ENCODE peak calls at places on chromosomes 6 and 20, in six cellular contexts. One of them, this sample, is unnamed.

GRCh38 chr6:52557389-52558265 is 19.2 kb downstream of the TRAM2 start:
- DNase-seq in osteoblast: peak; percentile 22
- DNase-seq in osteocyte: no peak
- DNase-seq in IMR-90: peak; percentile 71
- DNase-seq in GM12865: no peak
- DNase-seq in GM12864: no peak
- DNase-seq in this sample: no peak

GRCh38 chr20:1334761-1335160 is 5.8 kb upstream of the SDCBP2 start:
- DNase-seq in IMR-90: no peak
- DNase-seq in GM12865: peak; percentile 37
- DNase-seq in GM12864: no peak
- DNase-seq in osteocyte: peak; percentile 53
- DNase-seq in osteoblast: peak; percentile 14
- DNase-seq in this sample: no peak

GRCh38 chr20:64129146-64129782 is 21.9 kb upstream of the NPBWR2 start:
- DNase-seq in GM12864: no peak
- DNase-seq in osteoblast: peak; percentile 26
- DNase-seq in GM12865: no peak
- DNase-seq in IMR-90: no peak
- DNase-seq in osteocyte: no peak
- DNase-seq in this sample: no peak

GRCh38 chr6:35258336-35258735 is 1.2 kb upstream of the ZNF76 start:
- DNase-seq in osteocyte: no peak
- DNase-seq in GM12864: no peak
- DNase-seq in GM12865: no peak
- DNase-seq in IMR-90: no peak
- DNase-seq in osteoblast: peak; percentile 80
- DNase-seq in this sample: no peak

GRCh38 chr6:138397128-138397814 is 6.8 kb upstream of the HEBP2 start:
- DNase-seq in osteocyte: no peak
- DNase-seq in IMR-90: peak; percentile 32
- DNase-seq in osteoblast: no peak
- DNase-seq in GM12864: no peak
- DNase-seq in GM12865: no peak
- DNase-seq in this sample: no peak

GRCh38 chr20:6765469-6766058 is 1.9 kb upstream of the BMP2 start:
- DNase-seq in osteocyte: no peak
- DNase-seq in IMR-90: peak; percentile 61
- DNase-seq in osteoblast: peak; percentile 73
- DNase-seq in GM12864: no peak
- DNase-seq in GM12865: peak; percentile 54
- DNase-seq in this sample: no peak

GRCh38 chr6:90214461-90214860 is 82.2 kb downstream of the BACH2 start:
- DNase-seq in osteocyte: no peak
- DNase-seq in GM12864: no peak
- DNase-seq in IMR-90: no peak
- DNase-seq in GM12865: peak; percentile 5
- DNase-seq in osteoblast: no peak
- DNase-seq in this sample: no peak

GRCh38 chr6:48564036-48564820 is 453.2 kb upstream of the PTCHD4 start:
- DNase-seq in IMR-90: no peak
- DNase-seq in GM12864: no peak
- DNase-seq in osteoblast: no peak
- DNase-seq in osteocyte: no peak
- DNase-seq in GM12865: no peak
- DNase-seq in this sample: no peak

GRCh38 chr6:146090474-146090873 is 61.6 kb downstream of the GRM1 start:
- DNase-seq in IMR-90: no peak
- DNase-seq in GM12864: no peak
- DNase-seq in osteoblast: no peak
- DNase-seq in osteocyte: no peak
- DNase-seq in GM12865: no peak
- DNase-seq in this sample: no peak

GRCh38 chr6:43695078-43695966 is 7.7 kb upstream of the MRPS18A start:
- DNase-seq in IMR-90: no peak
- DNase-seq in osteoblast: no peak
- DNase-seq in GM12864: no peak
- DNase-seq in osteocyte: no peak
- DNase-seq in GM12865: no peak
- DNase-seq in this sample: no peak

GRCh38 chr20:63979221-63979548 is 257 bp downstream of the SAMD10 start:
- DNase-seq in osteocyte: no peak
- DNase-seq in osteoblast: no peak
- DNase-seq in IMR-90: no peak
- DNase-seq in GM12864: no peak
- DNase-seq in GM12865: no peak
- DNase-seq in this sample: no peak

GRCh38 chr6:10414766-10415592 is at the start of gene TFAP2A:
- DNase-seq in GM12865: no peak
- DNase-seq in osteocyte: no peak
- DNase-seq in osteoblast: peak; percentile 94
- DNase-seq in IMR-90: peak; percentile 56
- DNase-seq in GM12864: no peak
- DNase-seq in this sample: no peak

GRCh38 chr6:130306377-130306776 is 59.4 kb upstream of the TMEM200A start:
- DNase-seq in osteoblast: no peak
- DNase-seq in osteocyte: no peak
- DNase-seq in GM12865: no peak
- DNase-seq in IMR-90: peak; percentile 17
- DNase-seq in GM12864: no peak
- DNase-seq in this sample: no peak

GRCh38 chr6:80769101-80769500 is 662.6 kb downstream of the BCKDHB start:
- DNase-seq in osteoblast: no peak
- DNase-seq in IMR-90: peak; percentile 90
- DNase-seq in GM12865: no peak
- DNase-seq in osteocyte: no peak
- DNase-seq in GM12864: no peak
- DNase-seq in this sample: no peak

GRCh38 chr6:54102239-54102638 is 9.0 kb upstream of the MLIP start:
- DNase-seq in osteocyte: no peak
- DNase-seq in GM12865: no peak
- DNase-seq in osteoblast: no peak
- DNase-seq in IMR-90: no peak
- DNase-seq in GM12864: no peak
- DNase-seq in this sample: no peak

GRCh38 chr20:41664584-41664983 is 46.4 kb upstream of the CHD6 start:
- DNase-seq in GM12865: peak; percentile 66
- DNase-seq in GM12864: peak; percentile 76
- DNase-seq in osteocyte: no peak
- DNase-seq in IMR-90: peak; percentile 14
- DNase-seq in osteoblast: no peak
- DNase-seq in this sample: no peak

GRCh38 chr6:75349262-75349984 is 64.8 kb upstream of the TMEM30A start:
- DNase-seq in GM12864: no peak
- DNase-seq in IMR-90: peak; percentile 13
- DNase-seq in osteoblast: no peak
- DNase-seq in GM12865: peak; percentile 34
- DNase-seq in osteocyte: no peak
- DNase-seq in this sample: no peak

GRCh38 chr20:6231551-6231950 is 108.7 kb upstream of the FERMT1 start:
- DNase-seq in GM12864: no peak
- DNase-seq in IMR-90: peak; percentile 2
- DNase-seq in osteoblast: no peak
- DNase-seq in GM12865: no peak
- DNase-seq in osteocyte: no peak
- DNase-seq in this sample: no peak

GRCh38 chr6:14865609-14866100 is 380.2 kb upstream of the JARID2 start:
- DNase-seq in osteoblast: no peak
- DNase-seq in osteocyte: no peak
- DNase-seq in IMR-90: peak; percentile 49
- DNase-seq in GM12865: peak; percentile 28
- DNase-seq in GM12864: no peak
- DNase-seq in this sample: no peak

DNA sequence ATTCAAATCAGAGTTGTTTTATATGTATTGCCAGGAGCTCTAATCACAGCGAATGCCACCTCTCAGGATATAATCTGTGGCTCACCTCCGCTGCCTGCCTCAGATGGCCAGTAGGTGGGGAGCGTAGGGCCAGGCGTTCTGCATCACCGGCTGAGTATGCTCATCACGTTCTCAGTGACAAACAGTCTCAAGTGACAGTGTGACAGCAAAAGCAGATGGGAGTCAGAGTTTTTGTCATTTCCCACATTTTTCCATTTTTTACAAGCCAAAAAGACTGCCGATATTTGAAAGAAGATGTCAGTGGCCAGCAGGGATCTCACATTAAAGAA is 208.7 kb downstream of the ALDH8A1 start:
- DNase-seq in IMR-90: no peak
- DNase-seq in GM12865: peak; percentile 3
- DNase-seq in GM12864: no peak
- DNase-seq in osteocyte: no peak
- DNase-seq in osteoblast: no peak
- DNase-seq in this sample: no peak
- TF ChIP-seq CTCF in IMR-90: no peak
- TF ChIP-seq CTCF in GM12865: peak; percentile 9
- TF ChIP-seq CTCF in GM12864: no peak
- TF ChIP-seq CTCF in osteocyte: no peak
- TF ChIP-seq CTCF in osteoblast: no peak
- TF ChIP-seq CTCF in this sample: no peak

DNA sequence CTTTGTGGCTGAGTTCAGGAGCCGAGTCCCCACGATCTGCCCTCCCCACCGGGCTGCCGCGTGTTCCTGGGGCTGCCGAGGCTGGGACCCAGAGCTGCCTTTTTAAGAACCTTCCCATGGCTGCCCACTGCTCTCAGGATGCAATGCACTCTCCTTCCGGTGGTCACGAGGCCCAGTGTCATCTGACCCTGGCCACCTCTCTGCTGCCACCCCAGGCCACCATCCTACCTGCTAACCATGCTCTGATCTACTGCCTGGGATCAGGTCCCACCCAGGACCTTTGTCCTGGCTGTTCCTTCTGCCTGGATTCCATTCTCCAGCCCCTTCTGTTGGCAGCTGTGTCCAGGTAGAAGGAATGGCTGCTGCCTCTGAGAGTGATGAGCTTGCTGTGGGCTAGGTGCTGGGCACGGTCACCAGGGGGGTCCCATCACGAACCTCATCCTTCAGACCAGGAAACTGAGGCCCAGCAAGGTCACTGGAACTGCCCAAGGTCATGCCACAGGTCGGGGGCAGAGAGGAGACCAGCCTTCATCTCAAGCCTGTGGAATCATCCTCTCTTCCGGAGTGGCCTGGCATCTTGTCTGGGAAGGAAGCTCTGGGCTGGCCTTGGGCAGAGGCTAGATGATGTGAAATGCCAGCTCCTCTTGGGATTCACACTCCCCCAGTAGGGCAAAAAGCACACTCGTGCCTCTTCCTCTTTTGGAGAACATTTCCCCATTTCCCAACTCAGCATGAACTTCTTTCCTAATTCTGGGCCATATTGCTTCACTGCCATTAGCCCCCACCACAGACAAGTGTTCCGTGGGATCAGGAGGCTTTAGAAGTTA is 20.5 kb downstream of the PCK1 start:
- DNase-seq in osteoblast: peak; percentile 52
- DNase-seq in GM12865: no peak
- DNase-seq in GM12864: no peak
- DNase-seq in osteocyte: no peak
- DNase-seq in IMR-90: no peak
- DNase-seq in this sample: no peak
- TF ChIP-seq CTCF in osteoblast: no peak
- TF ChIP-seq CTCF in GM12865: no peak
- TF ChIP-seq CTCF in GM12864: no peak
- TF ChIP-seq CTCF in osteocyte: no peak
- TF ChIP-seq CTCF in IMR-90: no peak
- TF ChIP-seq CTCF in this sample: no peak

GRCh38 chr20:33211817-33212424 is 5.2 kb upstream of the BPIFA3 start:
- DNase-seq in IMR-90: peak; percentile 33
- DNase-seq in osteoblast: no peak
- DNase-seq in GM12864: no peak
- DNase-seq in osteocyte: no peak
- DNase-seq in GM12865: peak; percentile 71
- DNase-seq in this sample: no peak
- TF ChIP-seq CTCF in IMR-90: peak; percentile 23
- TF ChIP-seq CTCF in osteoblast: peak; percentile 48
- TF ChIP-seq CTCF in GM12864: peak; percentile 65
- TF ChIP-seq CTCF in osteocyte: peak; percentile 43
- TF ChIP-seq CTCF in GM12865: peak; percentile 56
- TF ChIP-seq CTCF in this sample: no peak

DNA sequence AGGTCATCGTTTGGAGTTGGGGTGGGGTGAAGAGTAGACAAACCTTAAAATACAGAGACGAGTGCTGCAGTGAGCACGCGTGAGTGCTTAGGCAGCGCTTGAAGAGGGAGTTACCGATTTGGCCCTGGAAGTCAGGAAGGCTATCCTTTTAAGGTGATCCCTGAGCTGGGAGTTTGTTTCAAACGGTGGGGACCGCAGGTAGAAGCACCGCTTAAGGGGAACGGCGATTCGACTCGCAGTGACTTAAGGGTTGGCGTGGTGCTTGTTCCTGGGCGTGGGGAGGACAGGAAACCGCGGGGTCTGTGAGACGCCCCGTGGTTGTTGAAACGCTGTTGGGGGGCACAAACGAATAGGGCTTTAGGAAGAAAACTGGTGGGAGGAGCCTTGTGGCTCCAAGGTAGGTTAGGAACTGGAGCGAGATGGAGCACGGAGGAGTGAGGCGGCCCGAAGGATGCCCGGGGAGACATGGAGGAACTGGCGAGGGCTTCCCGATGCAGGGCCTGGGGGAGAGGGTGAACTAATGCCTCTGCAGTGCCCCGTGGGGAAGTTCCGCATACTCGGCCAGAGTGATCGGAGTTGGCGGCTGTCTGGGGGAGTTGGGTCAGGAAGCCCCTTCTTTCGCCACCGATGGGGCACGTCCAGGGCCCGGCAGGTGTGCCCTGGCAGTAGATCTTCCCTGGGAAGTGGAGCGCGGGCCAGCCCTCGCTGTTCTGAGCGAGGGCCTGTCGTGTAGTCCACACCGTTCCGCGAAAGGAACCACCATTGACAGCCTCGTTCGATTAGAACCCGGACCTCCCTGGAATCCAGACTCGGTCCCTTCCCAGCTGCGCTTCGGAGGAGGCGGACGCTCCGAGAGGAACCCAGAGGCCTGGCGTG is 1.3 kb upstream of the CDYL start:
- DNase-seq in IMR-90: no peak
- DNase-seq in osteocyte: no peak
- DNase-seq in osteoblast: peak; percentile 76
- DNase-seq in GM12865: no peak
- DNase-seq in GM12864: no peak
- DNase-seq in this sample: no peak
- TF ChIP-seq CTCF in IMR-90: no peak
- TF ChIP-seq CTCF in osteocyte: no peak
- TF ChIP-seq CTCF in osteoblast: no peak
- TF ChIP-seq CTCF in GM12865: no peak
- TF ChIP-seq CTCF in GM12864: no peak
- TF ChIP-seq CTCF in this sample: no peak

DNA sequence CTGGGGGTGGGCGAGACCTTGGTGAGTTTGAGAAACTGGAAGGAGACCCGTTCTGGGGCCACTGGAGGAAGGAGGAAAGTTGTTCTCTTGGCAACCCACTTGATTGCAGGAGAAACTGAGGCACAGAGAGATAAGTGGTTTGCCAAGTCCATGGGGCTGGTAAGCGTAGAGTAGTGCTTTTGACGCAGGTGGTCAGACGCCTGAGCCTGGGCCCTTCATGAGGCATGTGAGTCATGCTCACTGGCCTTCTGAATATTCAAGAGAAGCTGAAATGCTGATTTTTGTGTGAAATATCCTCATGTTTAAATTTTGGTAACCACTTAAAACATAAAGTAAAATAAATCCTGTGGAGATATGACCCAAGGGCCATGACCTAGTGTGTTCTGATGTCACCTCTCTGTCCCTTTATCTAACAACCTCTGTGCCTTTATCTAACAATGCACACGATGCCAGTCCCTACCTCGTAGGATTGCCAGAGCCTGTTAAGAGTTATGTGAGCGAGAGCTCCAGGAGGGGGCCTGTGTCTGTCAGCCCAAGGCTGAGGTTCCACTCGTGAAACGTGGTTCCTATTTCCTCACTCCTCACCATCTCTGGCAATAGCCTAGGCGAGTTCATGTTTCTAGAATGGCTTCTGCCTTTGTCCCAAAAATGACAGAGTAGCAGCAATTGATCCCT is 32.8 kb upstream of the PMEPA1 start:
- DNase-seq in GM12865: no peak
- DNase-seq in osteocyte: no peak
- DNase-seq in GM12864: no peak
- DNase-seq in osteoblast: no peak
- DNase-seq in IMR-90: no peak
- DNase-seq in this sample: no peak
- TF ChIP-seq CTCF in GM12865: no peak
- TF ChIP-seq CTCF in osteocyte: no peak
- TF ChIP-seq CTCF in GM12864: no peak
- TF ChIP-seq CTCF in osteoblast: no peak
- TF ChIP-seq CTCF in IMR-90: no peak
- TF ChIP-seq CTCF in this sample: no peak

This sample was measured in activated B cell treated with CpG ODN at 0.5 μM for 24 hours.